ENCODE peak calls at places on chromosomes 2 and 18, in four cellular contexts. Z, M, N and X are unnamed samples.

GRCh38 chr2:159758686-159759085 is 39.3 kb downstream of the CD302 start:
- DNase-seq in N (peak; percentile 61), M (no peak), Z (no peak), X (no peak)

GRCh38 chr2:165667375-165667774 is 126.7 kb downstream of the GALNT3 start:
- DNase-seq in Z (no peak), N (no peak), M (no peak), X (no peak)

GRCh38 chr2:157439792-157440186 is 4.1 kb downstream of the CYTIP start:
- DNase-seq in M (no peak), Z (no peak), N (no peak), X (no peak)

GRCh38 chr2:34731274-34731673 is 1132.2 kb upstream of the FAM98A start:
- DNase-seq in M (no peak), N (no peak), Z (no peak), X (no peak)

GRCh38 chr18:48979944-48980890 is 29.5 kb upstream of the SMAD7 start:
- DNase-seq in M (no peak), Z (no peak), N (peak; percentile 60), X (no peak)

GRCh38 chr18:22055466-22055865 is 113.9 kb upstream of the GATA6 start:
- DNase-seq in Z (no peak), N (no peak), M (no peak), X (no peak)

GRCh38 chr2:85767803-85768665 is 14.2 kb downstream of the ATOH8 start:
- DNase-seq in N (no peak), Z (no peak), M (no peak), X (no peak)

GRCh38 chr2:28217042-28217740 is 175.5 kb upstream of the FOSL2 start:
- DNase-seq in Z (no peak), M (no peak), N (no peak), X (no peak)

GRCh38 chr2:137467246-137467862 is 496.9 kb upstream of the HNMT start:
- DNase-seq in Z (no peak), M (no peak), N (peak; percentile 7), X (no peak)

GRCh38 chr2:142682528-142682927 is 194.9 kb upstream of the KYNU start:
- DNase-seq in M (no peak), Z (no peak), N (peak; percentile 29), X (no peak)

GRCh38 chr2:37742286-37742685 is 70.8 kb upstream of the CDC42EP3 start:
- DNase-seq in Z (no peak), M (no peak), N (peak; percentile 67), X (no peak)

GRCh38 chr2:216618785-216619184 is 14.4 kb upstream of the IGFBP2 start:
- DNase-seq in M (no peak), N (no peak), Z (no peak), X (no peak)

GRCh38 chr2:55112229-55113016 is 62.2 kb upstream of the RTN4 start:
- DNase-seq in Z (peak; percentile 82), M (no peak), N (peak; percentile 82), X (peak; percentile 75)

GRCh38 chr2:168181825-168182224 is 65.6 kb downstream of the STK39 start:
- DNase-seq in N (no peak), M (no peak), Z (no peak), X (no peak)

GRCh38 chr2:105781274-105781673 is 36.6 kb downstream of the NCK2 start:
- DNase-seq in N (no peak), M (no peak), Z (no peak), X (no peak)

GRCh38 chr2:161547130-161547529 is 77.1 kb upstream of the SLC4A10 start:
- DNase-seq in Z (no peak), N (no peak), M (no peak), X (no peak)

GRCh38 chr2:239260546-239261327 is 140.1 kb downstream of the HDAC4 start:
- DNase-seq in M (no peak), N (no peak), Z (no peak), X (no peak)

GRCh38 chr2:185813707-185814106 is 75.1 kb downstream of the FSIP2 start:
- DNase-seq in N (no peak), Z (no peak), M (no peak), X (no peak)

GRCh38 chr2:216294305-216294704 is 78.0 kb downstream of the MARCHF4 start:
- DNase-seq in N (no peak), M (no peak), Z (no peak), X (no peak)

GRCh38 chr2:8583400-8584173 is 98.3 kb upstream of the ID2 start:
- DNase-seq in Z (peak; percentile 94), N (peak; percentile 75), M (peak; percentile 59), X (peak; percentile 56)

GRCh38 chr2:74110537-74110936 is 37.2 kb downstream of the BOLA3 start:
- DNase-seq in M (no peak), Z (no peak), N (no peak), X (no peak)

GRCh38 chr18:49098386-49098785 is 147.6 kb upstream of the SMAD7 start:
- DNase-seq in Z (no peak), M (no peak), N (no peak), X (no peak)

GRCh38 chr2:21029519-21029918 is 14.4 kb downstream of the APOB start:
- DNase-seq in M (no peak), N (no peak), Z (no peak), X (no peak)

GRCh38 chr18:77765468-77765867 is 515.8 kb downstream of the GALR1 start:
- DNase-seq in M (no peak), Z (no peak), N (peak; percentile 0), X (peak; percentile 14)

GRCh38 chr2:19863303-19864041 is 38.3 kb downstream of the TTC32 start:
- DNase-seq in N (peak; percentile 44), M (peak; percentile 61), Z (peak; percentile 74), X (peak; percentile 20)

GRCh38 chr2:16940214-16940613 is 274.6 kb upstream of the CYRIA start:
- DNase-seq in N (peak; percentile 3), M (no peak), Z (no peak), X (no peak)

GRCh38 chr2:240662681-240663080 is 20.0 kb downstream of the AQP12B start:
- DNase-seq in Z (no peak), M (no peak), N (no peak), X (no peak)

GRCh38 chr2:228866781-228867180 is 404.3 kb downstream of the PID1 start:
- DNase-seq in M (no peak), Z (no peak), N (no peak), X (no peak)

GRCh38 chr18:6150481-6150880 is 255.2 kb upstream of the TMEM200C start:
- DNase-seq in Z (no peak), N (no peak), M (no peak), X (no peak)

GRCh38 chr2:119449526-119449925 is 17.9 kb downstream of the TMEM37 start:
- DNase-seq in N (no peak), M (no peak), Z (no peak), X (no peak)

GRCh38 chr2:85273732-85274731 is 53.8 kb downstream of the TGOLN2 start:
- DNase-seq in Z (peak; percentile 39), N (peak; percentile 84), M (no peak), X (no peak)

GRCh38 chr18:75157851-75158250 is 51.1 kb downstream of the PTGR3 start:
- DNase-seq in M (no peak), N (no peak), Z (no peak), X (no peak)

GRCh38 chr2:105344704-105345345 is 7.5 kb downstream of the C2orf49 start:
- DNase-seq in Z (no peak), N (no peak), M (no peak), X (no peak)

GRCh38 chr2:233084488-233084887 is 24.3 kb downstream of the INPP5D start:
- DNase-seq in M (peak; percentile 28), N (no peak), Z (peak; percentile 70), X (no peak)

GRCh38 chr2:148828941-148829340 is 46.1 kb upstream of the KIF5C start:
- DNase-seq in N (no peak), M (no peak), Z (no peak), X (no peak)

GRCh38 chr2:36732701-36733036 is 36.2 kb downstream of the VIT start:
- DNase-seq in Z (no peak), M (no peak), N (no peak), X (no peak)

GRCh38 chr18:7945882-7946281 is 378.8 kb downstream of the PTPRM start:
- DNase-seq in Z (no peak), M (no peak), N (peak; percentile 94), X (no peak)

GRCh38 chr2:144642106-144642505 is 122.2 kb upstream of the ZEB2 start:
- DNase-seq in N (no peak), Z (no peak), M (no peak), X (no peak)

GRCh38 chr2:137228566-137228965 is 463.2 kb downstream of the THSD7B start:
- DNase-seq in Z (no peak), N (peak; percentile 70), M (no peak), X (no peak)